ENCODE peak calls at places on chromosomes 4 and X, in ten cellular contexts. N, F, H, G, M, X, Q, C, V and Y are unnamed samples.
A peak's percentile ranks its signal among the peaks of the same experiment; 100 is the strongest.

GRCh38 chr4:153151535-153152452 is 52.4 kb upstream of the TRIM2 start:
- DNase-seq in N (peak; percentile 96), F (peak; percentile 66), H (no peak), G (peak; percentile 88), M (peak; percentile 18), X (peak; percentile 38), Q (peak; percentile 50), C (peak; percentile 71), V (no peak), Y (peak; percentile 88)

GRCh38 chrX:51975811-51976210 is 82.4 kb downstream of the MAGED1 start:
- DNase-seq in N (peak; percentile 45), F (no peak), H (no peak), G (no peak), M (no peak), X (no peak), Q (no peak), C (no peak), V (no peak), Y (no peak)

GRCh38 chr4:2827071-2827873 is 16.4 kb upstream of the ADD1 start:
- DNase-seq in N (no peak), F (no peak), H (no peak), G (no peak), M (no peak), X (no peak), Q (no peak), C (no peak), V (no peak), Y (no peak)

GRCh38 chr4:150217192-150217591 is 138.9 kb downstream of the DCLK2 start:
- DNase-seq in N (no peak), F (peak; percentile 58), H (no peak), G (peak; percentile 38), M (no peak), X (no peak), Q (no peak), C (no peak), V (peak; percentile 51), Y (no peak)

GRCh38 chr4:18914182-18914581 is 892.6 kb upstream of the LCORL start:
- DNase-seq in N (no peak), F (no peak), H (no peak), G (no peak), M (no peak), X (no peak), Q (no peak), C (no peak), V (no peak), Y (no peak)

GRCh38 chrX:121854614-121854911 is 807.2 kb downstream of the GLUD2 start:
- DNase-seq in N (no peak), F (no peak), H (no peak), G (no peak), M (no peak), X (no peak), Q (no peak), C (no peak), V (no peak), Y (no peak)

GRCh38 chrX:121308276-121308805 is 260.9 kb downstream of the GLUD2 start:
- DNase-seq in N (peak; percentile 60), F (no peak), H (peak; percentile 28), G (no peak), M (peak; percentile 6), X (peak; percentile 77), Q (peak; percentile 28), C (peak; percentile 26), V (peak; percentile 39), Y (no peak)

GRCh38 chrX:40784516-40785151 is 49.3 kb upstream of the MED14 start:
- DNase-seq in N (no peak), F (peak; percentile 3), H (no peak), G (no peak), M (no peak), X (no peak), Q (peak; percentile 6), C (no peak), V (no peak), Y (no peak)

GRCh38 chrX:87583679-87584078 is 66.1 kb downstream of the KLHL4 start:
- DNase-seq in N (peak; percentile 84), F (peak; percentile 7), H (no peak), G (no peak), M (no peak), X (no peak), Q (no peak), C (no peak), V (no peak), Y (no peak)

GRCh38 chr4:89357346-89357745 is 49.7 kb upstream of the GPRIN3 start:
- DNase-seq in N (no peak), F (no peak), H (no peak), G (no peak), M (no peak), X (no peak), Q (no peak), C (no peak), V (no peak), Y (no peak)

GRCh38 chrX:154325541-154325940 is 29.9 kb downstream of the TKTL1 start:
- DNase-seq in N (no peak), F (peak; percentile 33), H (no peak), G (no peak), M (no peak), X (no peak), Q (no peak), C (no peak), V (no peak), Y (no peak)